ENCODE peak calls at places on chromosomes 5 and 9, in five cellular contexts. F is colonic mucosa, V is IMR-90, L is neural progenitor cell, Z is GM23248. M is an unnamed sample.

GRCh38 chr5:43195670-43196265 is 3.7 kb downstream of the NIM1K start:
- DNase-seq in F (no peak), V (no peak), L (no peak), Z (no peak), M (no peak)

GRCh38 chr5:108669493-108669892 is 78.2 kb upstream of the FER start:
- DNase-seq in F (no peak), V (no peak), L (no peak), Z (no peak), M (no peak)

GRCh38 chr5:132259061-132259851 is 1.8 kb downstream of the PDLIM4 start:
- DNase-seq in F (peak), V (peak), L (peak), Z (peak), M (no peak)

GRCh38 chr5:143401846-143402463 is 1.5 kb downstream of the NR3C1 start:
- DNase-seq in F (no peak), V (peak), L (no peak), Z (peak), M (peak)

GRCh38 chr5:1245901-1246576 is 20.9 kb downstream of the SLC6A18 start:
- DNase-seq in F (no peak), V (no peak), L (no peak), Z (no peak), M (no peak)

GRCh38 chr9:83432104-83432627 is 106.0 kb downstream of the FRMD3 start:
- DNase-seq in F (peak), V (no peak), L (peak), Z (peak), M (peak)

GRCh38 chr5:72459089-72459661 is 48.0 kb downstream of the ZNF366 start:
- DNase-seq in F (no peak), V (no peak), L (no peak), Z (no peak), M (no peak)

GRCh38 chr9:13896922-13897835 is 416.8 kb downstream of the NFIB start:
- DNase-seq in F (no peak), V (no peak), L (no peak), Z (no peak), M (no peak)

GRCh38 chr9:21813575-21814473 is 11.4 kb downstream of the MTAP start:
- DNase-seq in F (peak), V (peak), L (peak), Z (peak), M (peak)

GRCh38 chr9:111759762-111760639 is 34.7 kb downstream of the SHOC1 start:
- DNase-seq in F (peak), V (peak), L (peak), Z (peak), M (peak)

GRCh38 chr9:109286571-109286977 is 34.3 kb downstream of the EPB41L4B start:
- DNase-seq in F (no peak), V (peak), L (no peak), Z (peak), M (no peak)

GRCh38 chr5:139646111-139646510 is 2.0 kb upstream of the CXXC5 start:
- DNase-seq in F (peak), V (no peak), L (no peak), Z (no peak), M (no peak)

GRCh38 chr9:126318858-126319257 is 7.8 kb upstream of the MVB12B start:
- DNase-seq in F (no peak), V (no peak), L (peak), Z (no peak), M (no peak)

GRCh38 chr5:39198080-39198479 is 21.3 kb downstream of the FYB1 start:
- DNase-seq in F (no peak), V (no peak), L (no peak), Z (no peak), M (peak)

GRCh38 chr5:5995819-5996218 is 382.5 kb downstream of the MED10 start:
- DNase-seq in F (no peak), V (no peak), L (no peak), Z (no peak), M (no peak)

GRCh38 chr9:117616436-117616835 is 87.8 kb upstream of the TLR4 start:
- DNase-seq in F (no peak), V (no peak), L (no peak), Z (no peak), M (no peak)

GRCh38 chr9:36191290-36191645 is 547 bp downstream of the CLTA start:
- DNase-seq in F (peak), V (no peak), L (peak), Z (peak), M (no peak)

GRCh38 chr5:52684056-52684455 is 103.7 kb upstream of the ITGA1 start:
- DNase-seq in F (no peak), V (peak), L (no peak), Z (peak), M (no peak)

GRCh38 chr5:172178301-172179031 is 9.6 kb downstream of the STK10 start:
- DNase-seq in F (no peak), V (no peak), L (peak), Z (no peak), M (no peak)

GRCh38 chr9:35795701-35796100 is 4.3 kb downstream of the NPR2 start:
- DNase-seq in F (no peak), V (peak), L (no peak), Z (peak), M (no peak)

GRCh38 chr5:35803221-35803651 is 53.5 kb upstream of the IL7R start:
- DNase-seq in F (no peak), V (peak), L (peak), Z (peak), M (no peak)

GRCh38 chr5:178529080-178529479 is 61.1 kb downstream of the COL23A1 start:
- DNase-seq in F (no peak), V (no peak), L (no peak), Z (no peak), M (no peak)

GRCh38 chr9:114777841-114778240 is 28.0 kb downstream of the TNFSF15 start:
- DNase-seq in F (no peak), V (no peak), L (no peak), Z (peak), M (no peak)

GRCh38 chr9:132185164-132186009 is 23.5 kb downstream of the NTNG2 start:
- DNase-seq in F (no peak), V (no peak), L (peak), Z (no peak), M (no peak)

GRCh38 chr9:7394007-7394774 is 405.4 kb downstream of the DMAC1 start:
- DNase-seq in F (no peak), V (no peak), L (peak), Z (no peak), M (peak)

GRCh38 chr5:179406031-179406681 is 60.9 kb upstream of the ADAMTS2 start:
- DNase-seq in F (peak), V (peak), L (no peak), Z (peak), M (no peak)

GRCh38 chr5:179135441-179136215 is 75.5 kb downstream of the ZNF354C start:
- DNase-seq in F (no peak), V (no peak), L (no peak), Z (no peak), M (no peak)

GRCh38 chr5:35063386-35063785 is 15.6 kb upstream of the AGXT2 start:
- DNase-seq in F (no peak), V (no peak), L (no peak), Z (peak), M (no peak)

GRCh38 chr9:134053401-134053871 is 14.4 kb downstream of the BRD3 start:
- DNase-seq in F (no peak), V (no peak), L (no peak), Z (no peak), M (no peak)

GRCh38 chr9:92295827-92296258 is 2.3 kb upstream of the IARS1 start:
- DNase-seq in F (no peak), V (no peak), L (peak), Z (no peak), M (no peak)

GRCh38 chr5:178207183-178207916 is 3.0 kb downstream of the HNRNPAB start:
- DNase-seq in F (peak), V (peak), L (no peak), Z (peak), M (peak)

GRCh38 chr9:75599249-75599648 is 291.2 kb upstream of the PCSK5 start:
- DNase-seq in F (no peak), V (no peak), L (no peak), Z (no peak), M (no peak)

GRCh38 chr9:75602074-75602473 is 288.4 kb upstream of the PCSK5 start:
- DNase-seq in F (no peak), V (no peak), L (no peak), Z (no peak), M (no peak)

GRCh38 chr9:75604661-75605060 is 285.8 kb upstream of the PCSK5 start:
- DNase-seq in F (no peak), V (no peak), L (no peak), Z (no peak), M (no peak)

GRCh38 chr9:75601280-75601679 is 289.2 kb upstream of the PCSK5 start:
- DNase-seq in F (no peak), V (no peak), L (peak), Z (no peak), M (no peak)
- H3K9ac ChIP-seq in F (no peak), V (no peak), L (no peak), Z (no peak), M (no peak)

GRCh38 chr5:137995077-137995746 is 37.7 kb downstream of the FAM13B start:
- DNase-seq in F (no peak), V (peak), L (no peak), Z (peak), M (peak)
- H3K9ac ChIP-seq in F (no peak), V (no peak), L (no peak), Z (no peak), M (no peak)

DNA sequence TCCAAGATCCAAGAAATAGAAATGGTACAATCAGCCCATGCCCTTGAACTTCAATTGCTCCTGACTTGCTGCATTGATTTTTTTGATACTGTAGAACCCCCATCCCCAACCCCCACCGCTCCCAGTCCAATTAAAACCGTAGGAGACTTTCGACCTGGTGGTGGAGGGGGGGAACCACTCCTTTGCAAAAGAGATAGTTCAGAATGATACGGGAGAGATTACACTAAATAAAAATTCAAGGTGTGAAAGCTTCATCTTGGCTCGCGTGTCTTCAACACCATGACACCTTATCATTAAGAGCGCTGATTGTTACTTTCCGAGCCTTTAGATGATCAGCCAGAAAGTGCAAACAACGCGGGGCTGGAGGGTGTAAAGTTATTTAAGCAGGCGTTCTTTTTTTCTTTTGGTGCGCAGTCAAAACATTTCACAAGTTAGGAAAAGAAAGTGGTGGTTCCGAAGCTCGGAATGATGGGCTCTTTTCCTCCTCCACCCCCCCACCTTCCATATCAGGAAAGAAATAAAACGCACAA is 1.3 kb upstream of the ZNF462 start:
- DNase-seq in F (no peak), V (no peak), L (no peak), Z (no peak), M (no peak)
- H3K9ac ChIP-seq in F (peak), V (peak), L (peak), Z (peak), M (no peak)

GRCh38 chr9:112868956-112869594 is 21.6 kb downstream of the SLC46A2 start:
- DNase-seq in F (no peak), V (no peak), L (no peak), Z (no peak), M (no peak)
- H3K9ac ChIP-seq in F (no peak), V (no peak), L (no peak), Z (no peak), M (no peak)

GRCh38 chr5:55851675-55851979 is 470 bp downstream of the IL31RA start:
- DNase-seq in F (no peak), V (no peak), L (no peak), Z (no peak), M (no peak)
- H3K9ac ChIP-seq in F (no peak), V (no peak), L (no peak), Z (peak), M (no peak)

M was measured in HepG2.